ENCODE peak calls at places on chromosomes 6 and 20, in ten cellular contexts. O, D, Z, L, R, A, Q, F, I and J are unnamed samples.

GRCh38 chr20:45095753-45096371 is 5.1 kb downstream of the KCNS1 start:
- DNase-seq in I (peak; percentile 83), D (no peak), O (peak; percentile 57), Q (peak; percentile 80), Z (peak; percentile 89), L (peak; percentile 73), F (no peak), A (no peak), R (peak; percentile 58), J (no peak)

GRCh38 chr6:28587011-28587745 is 61.5 kb downstream of the GPX5 start:
- DNase-seq in R (no peak), I (peak; percentile 88), O (peak; percentile 19), L (peak; percentile 90), D (no peak), F (peak; percentile 84), Z (peak; percentile 85), Q (peak; percentile 72), A (peak; percentile 65), J (peak; percentile 36)

GRCh38 chr6:445571-446417 is 54.2 kb downstream of the IRF4 start:
- DNase-seq in L (peak; percentile 17), D (no peak), F (no peak), Z (no peak), R (no peak), A (no peak), Q (no peak), O (no peak), I (no peak), J (no peak)

GRCh38 chr6:126531840-126532239 is 191.9 kb downstream of the CENPW start:
- DNase-seq in A (no peak), L (no peak), F (no peak), Q (no peak), Z (no peak), R (no peak), D (no peak), O (no peak), I (no peak), J (no peak)

GRCh38 chr6:44342489-44342888 is at the start of gene SPATS1:
- DNase-seq in Q (peak; percentile 48), F (peak; percentile 74), O (no peak), R (no peak), A (no peak), D (no peak), Z (no peak), L (peak; percentile 78), I (no peak), J (peak; percentile 26)

GRCh38 chr20:16929756-16930155 is 181.6 kb downstream of the OTOR start:
- DNase-seq in Z (peak; percentile 42), R (no peak), O (no peak), I (no peak), D (no peak), Q (no peak), L (no peak), A (no peak), F (no peak), J (no peak)

GRCh38 chr6:108942556-108943492 is 94.6 kb downstream of the ARMC2 start:
- DNase-seq in R (no peak), Z (no peak), F (no peak), I (no peak), D (no peak), Q (no peak), O (no peak), L (no peak), A (no peak), J (no peak)

GRCh38 chr20:51750037-51750769 is 18.0 kb downstream of the ATP9A start:
- DNase-seq in R (peak; percentile 84), L (no peak), D (peak; percentile 74), I (peak; percentile 99), A (peak; percentile 80), Z (peak; percentile 100), Q (no peak), O (peak; percentile 55), F (peak; percentile 79), J (peak; percentile 44)

GRCh38 chr20:38302721-38303120 is 1.2 kb upstream of the BPI start:
- DNase-seq in D (no peak), F (no peak), Z (no peak), R (no peak), L (no peak), A (no peak), O (no peak), I (no peak), Q (peak; percentile 60), J (no peak)

GRCh38 chr6:158445426-158446085 is 114.3 kb upstream of the TMEM181 start:
- DNase-seq in F (no peak), D (no peak), Q (no peak), R (no peak), O (no peak), I (no peak), L (no peak), A (no peak), Z (no peak), J (no peak)

GRCh38 chr6:24988562-24988961 is 52.8 kb upstream of the RIPOR2 start:
- DNase-seq in F (no peak), Q (no peak), A (no peak), D (no peak), Z (no peak), I (no peak), R (no peak), L (no peak), O (no peak), J (no peak)

GRCh38 chr6:134177753-134178229 is 125.4 kb upstream of the SLC2A12 start:
- DNase-seq in A (no peak), L (no peak), R (no peak), F (no peak), O (no peak), D (no peak), Q (no peak), Z (no peak), I (no peak), J (no peak)

GRCh38 chr6:23584134-23584763 is 541.8 kb upstream of the NRSN1 start:
- DNase-seq in Z (peak; percentile 32), R (no peak), F (no peak), I (no peak), L (no peak), A (no peak), O (no peak), Q (no peak), D (no peak), J (no peak)

GRCh38 chr6:125511809-125512341 is 210.1 kb upstream of the HDDC2 start:
- DNase-seq in I (no peak), Z (peak; percentile 19), D (no peak), L (no peak), A (no peak), O (no peak), F (no peak), Q (no peak), R (no peak), J (no peak)

GRCh38 chr20:34249291-34249690 is 8.1 kb downstream of the ASIP start:
- DNase-seq in I (no peak), D (no peak), F (no peak), O (no peak), R (no peak), L (no peak), A (no peak), Q (no peak), Z (no peak), J (no peak)

GRCh38 chr6:133568970-133569889 is 319.7 kb upstream of the TCF21 start:
- DNase-seq in Z (peak; percentile 90), D (no peak), I (peak; percentile 97), F (no peak), Q (peak; percentile 75), O (peak; percentile 16), R (no peak), L (peak; percentile 53), A (no peak), J (no peak)

GRCh38 chr6:163226181-163226835 is 188.2 kb upstream of the QKI start:
- DNase-seq in R (no peak), A (no peak), O (no peak), I (no peak), L (no peak), Q (no peak), Z (no peak), D (no peak), F (no peak), J (no peak)

DNA sequence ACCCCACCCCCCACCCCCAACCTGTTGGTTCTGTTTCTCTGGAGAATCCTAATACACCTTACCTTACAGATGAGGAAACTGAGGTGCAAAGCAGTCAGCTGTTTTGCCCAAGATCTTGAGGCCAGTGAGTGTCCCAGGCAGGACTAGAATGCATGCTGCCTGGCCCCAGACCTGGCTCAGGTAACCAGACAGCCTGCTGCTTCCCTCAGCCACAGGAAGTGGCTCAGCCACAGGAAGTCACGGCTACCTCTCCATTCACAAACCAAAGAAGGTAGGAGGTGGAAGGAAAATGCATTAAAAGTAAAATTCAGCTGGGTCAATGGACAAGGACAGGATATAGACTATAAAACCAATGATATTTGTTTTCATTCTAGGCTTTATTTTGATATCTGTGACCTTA is 517.6 kb downstream of the CD83 start:
- DNase-seq in Z (no peak), F (no peak), D (no peak), Q (no peak), R (no peak), O (no peak), A (no peak), L (no peak), I (no peak), J (no peak)
- H3K27ac ChIP-seq in Z (no peak overlapping the region), F (no peak overlapping the region), D (no peak overlapping the region), Q (no peak overlapping the region), R (no peak overlapping the region), O (no peak overlapping the region), A (no peak overlapping the region), L (no peak overlapping the region), I (no peak overlapping the region), J (no peak overlapping the region)

GRCh38 chr6:103672169-103672568 is 1187.5 kb downstream of the HACE1 start:
- DNase-seq in I (no peak), L (no peak), O (no peak), R (no peak), F (no peak), Q (peak; percentile 13), Z (peak; percentile 49), A (no peak), D (no peak), J (no peak)
- TF ChIP-seq CTCF in I (no peak), L (peak; percentile 61), O (no peak), R (no peak), F (no peak), Q (peak; percentile 41), Z (peak; percentile 37), A (no peak), D (no peak), J (no peak)

DNA sequence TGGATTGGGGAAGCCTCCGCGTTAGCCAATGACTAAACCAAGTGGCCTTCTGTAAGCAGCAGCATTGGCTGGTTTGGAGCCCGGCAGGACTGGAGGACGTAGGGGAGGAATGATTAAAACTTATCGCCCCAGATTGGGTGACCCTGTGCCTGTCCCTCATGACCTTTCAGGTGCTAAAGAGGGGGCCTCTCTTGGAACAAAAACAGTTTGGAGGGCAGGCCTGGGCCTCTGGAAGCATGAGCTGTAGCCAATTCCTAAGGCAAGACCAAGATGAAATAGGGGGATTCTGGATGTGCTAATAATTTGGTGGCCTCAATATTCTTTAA is 1.4 kb downstream of the GMPR start:
- DNase-seq in F (no peak), R (no peak), Z (no peak), I (no peak), O (peak; percentile 78), Q (peak; percentile 68), A (no peak), D (no peak), L (peak; percentile 81), J (no peak)
- H3K27ac ChIP-seq in F (no peak overlapping the region), R (peak overlapping the region; percentile 65), Z (no peak overlapping the region), I (peak overlapping the region; percentile 45), O (peak overlapping the region; percentile 86), Q (no peak overlapping the region), A (peak overlapping the region; percentile 68), D (peak overlapping the region; percentile 86), L (no peak overlapping the region), J (peak overlapping the region; percentile 92)

GRCh38 chr6:121435444-121436069 is at the start of gene GJA1:
- DNase-seq in Q (peak; percentile 78), L (peak; percentile 82), F (no peak), R (no peak), I (peak; percentile 62), Z (peak; percentile 67), O (peak; percentile 84), A (no peak), D (no peak), J (no peak)
- TF ChIP-seq CTCF in Q (no peak), L (no peak), F (no peak), R (no peak), I (no peak), Z (no peak), O (no peak), A (no peak), D (no peak), J (no peak)